ENCODE peak calls at places on chromosomes 7 and 10, in four cellular contexts. J is CD8-positive, alpha-beta memory T cell; E is A549; U is hippocampal formation. G is an unnamed sample.

GRCh38 chr7:5428470-5429252 is 5.0 kb upstream of the TNRC18 start:
- DNase-seq in U (peak), E (no peak), J (no peak), G (peak)

GRCh38 chr10:88791924-88792323 is 10.6 kb upstream of the LIPM start:
- DNase-seq in J (no peak), U (no peak), E (peak), G (no peak)

GRCh38 chr7:18698258-18698734 is 202.7 kb downstream of the HDAC9 start:
- DNase-seq in U (no peak), E (no peak), J (no peak), G (no peak)

GRCh38 chr7:117478796-117479479 is 887 bp upstream of the CFTR start:
- DNase-seq in J (no peak), U (no peak), E (no peak), G (no peak)

GRCh38 chr10:7666253-7667023 is at the start of gene ITIH5:
- DNase-seq in U (no peak), J (no peak), E (no peak), G (no peak)

GRCh38 chr7:134804351-134804750 is 24.9 kb downstream of the CALD1 start:
- DNase-seq in U (no peak), J (no peak), E (no peak), G (no peak)

GRCh38 chr10:100600218-100600617 is 64.5 kb downstream of the HIF1AN start:
- DNase-seq in U (no peak), E (no peak), J (no peak), G (no peak)

GRCh38 chr7:36639826-36640225 is 84.5 kb downstream of the AOAH start:
- DNase-seq in E (no peak), U (no peak), J (peak), G (no peak)

GRCh38 chr10:6022693-6023092 is 39.5 kb downstream of the IL2RA start:
- DNase-seq in E (no peak), U (no peak), J (no peak), G (no peak)

GRCh38 chr7:128003787-128004186 is 27.4 kb downstream of the LRRC4 start:
- DNase-seq in E (no peak), J (no peak), U (no peak), G (no peak)

GRCh38 chr10:117543245-117543998 is 876 bp downstream of the EMX2 start:
- DNase-seq in U (no peak), E (no peak), J (no peak), G (no peak)

GRCh38 chr7:28037220-28038010 is 143.2 kb downstream of the JAZF1 start:
- DNase-seq in U (no peak), E (peak), J (no peak), G (no peak)

GRCh38 chr10:26485150-26485941 is 47.2 kb downstream of the APBB1IP start:
- DNase-seq in J (no peak), E (peak), U (no peak), G (no peak)

GRCh38 chr10:70807566-70807965 is 8.2 kb upstream of the SGPL1 start:
- DNase-seq in J (no peak), E (no peak), U (no peak), G (no peak)

GRCh38 chr7:1963575-1963974 is 269.2 kb downstream of the MAD1L1 start:
- DNase-seq in U (no peak), E (no peak), J (no peak), G (no peak)

GRCh38 chr7:105346593-105347322 is 42.0 kb downstream of the SRPK2 start:
- DNase-seq in E (no peak), J (no peak), U (no peak), G (no peak)

GRCh38 chr7:74498996-74499834 is 45.5 kb downstream of the GTF2IRD1 start:
- DNase-seq in U (no peak), J (no peak), E (no peak), G (no peak)

GRCh38 chr7:146004805-146005204 is 111.8 kb upstream of the CNTNAP2 start:
- DNase-seq in U (no peak), E (no peak), J (no peak), G (no peak)

G was measured in CMK.